ENCODE peak calls at places on chromosomes 7 and 10, in nine cellular contexts. Q is esophagus squamous epithelium, N is BE2C, J is fibroblast of lung, U is endodermal cell, A is ovary, S is foreskin keratinocyte, C is prostate gland, T is A549. G is an unnamed sample.

GRCh38 chr10:118948784-118949183 is 80.7 kb upstream of the NANOS1 start:
- DNase-seq in S (no peak), N (no peak), A (no peak), Q (no peak), U (no peak), J (no peak), C (no peak), T (no peak), G (no peak)

GRCh38 chr7:16271990-16272665 is 149.2 kb downstream of the CRPPA start:
- DNase-seq in C (no peak), U (no peak), T (no peak), Q (no peak), J (no peak), N (no peak), S (peak), A (no peak), G (no peak)

GRCh38 chr10:103757531-103758293 is 97.7 kb downstream of the SH3PXD2A start:
- DNase-seq in A (no peak), S (peak), Q (no peak), C (peak), T (peak), N (no peak), U (peak), J (peak), G (peak)

GRCh38 chr10:110220383-110220782 is 13.0 kb downstream of the MXI1 start:
- DNase-seq in J (no peak), A (no peak), Q (no peak), T (no peak), N (no peak), C (no peak), S (no peak), U (no peak), G (no peak)

GRCh38 chr7:23184709-23185354 is 3.0 kb downstream of the NUP42 start:
- DNase-seq in A (peak), U (peak), J (peak), C (peak), S (peak), T (peak), Q (no peak), N (peak), G (no peak)

GRCh38 chr7:149569025-149569725 is 71.6 kb upstream of the ZNF746 start:
- DNase-seq in Q (no peak), N (no peak), U (peak), C (no peak), T (no peak), S (no peak), A (no peak), J (no peak), G (no peak)

GRCh38 chr10:132185601-132186487 is 904 bp upstream of the DPYSL4 start:
- DNase-seq in A (no peak), Q (no peak), J (peak), N (no peak), U (peak), T (no peak), C (peak), S (no peak), G (no peak)

GRCh38 chr10:80714566-80714965 is 176.9 kb downstream of the SH2D4B start:
- DNase-seq in J (no peak), A (no peak), S (no peak), C (no peak), N (no peak), T (no peak), Q (no peak), U (peak), G (no peak)

GRCh38 chr10:114239117-114239993 is at the start of gene VWA2:
- DNase-seq in T (peak), S (no peak), N (peak), C (peak), Q (no peak), J (no peak), A (no peak), U (peak), G (peak)

GRCh38 chr10:36759111-36759805 is 366.1 kb upstream of the ANKRD30A start:
- DNase-seq in J (peak), T (peak), Q (no peak), S (peak), N (no peak), U (no peak), A (no peak), C (no peak), G (no peak)

GRCh38 chr10:132541601-132542011 is 4.0 kb downstream of the INPP5A start:
- DNase-seq in C (no peak), S (peak), A (peak), J (no peak), N (no peak), U (no peak), T (no peak), Q (no peak), G (no peak)

GRCh38 chr7:102890971-102891692 is 21.7 kb upstream of the LRRC17 start:
- DNase-seq in U (no peak), S (no peak), A (no peak), Q (no peak), C (no peak), N (no peak), T (no peak), J (no peak), G (no peak)

GRCh38 chr10:62960416-62960815 is 144.2 kb upstream of the EGR2 start:
- DNase-seq in U (no peak), S (no peak), J (no peak), N (no peak), A (no peak), Q (no peak), T (no peak), C (no peak), G (no peak)

GRCh38 chr7:151455690-151456089 is 15.7 kb upstream of the CRYGN start:
- DNase-seq in A (no peak), J (no peak), U (no peak), C (no peak), S (no peak), Q (no peak), N (no peak), T (no peak), G (no peak)

GRCh38 chr7:19317461-19317860 is 172.2 kb upstream of the FERD3L start:
- DNase-seq in J (no peak), N (no peak), U (no peak), S (no peak), A (no peak), C (no peak), Q (no peak), T (no peak), G (no peak)

GRCh38 chr7:45161138-45161537 is 3.5 kb downstream of the RAMP3 start:
- DNase-seq in U (no peak), N (no peak), A (no peak), T (no peak), C (no peak), Q (no peak), S (no peak), J (no peak), G (no peak)

GRCh38 chr7:8827329-8827728 is 393.9 kb downstream of the NXPH1 start:
- DNase-seq in T (no peak), A (no peak), N (no peak), U (no peak), S (no peak), Q (no peak), J (no peak), C (no peak), G (no peak)

GRCh38 chr7:158031820-158032424 is 555.7 kb downstream of the PTPRN2 start:
- DNase-seq in A (no peak), U (peak), J (no peak), C (no peak), Q (no peak), N (no peak), T (no peak), S (no peak), G (no peak)

GRCh38 chr10:128852449-128852848 is 614.6 kb upstream of the MGMT start:
- DNase-seq in J (no peak), S (no peak), U (no peak), A (no peak), T (no peak), N (no peak), C (no peak), Q (no peak), G (no peak)

GRCh38 chr7:19851504-19851903 is 78.1 kb upstream of the TMEM196 start:
- DNase-seq in J (no peak), T (no peak), N (no peak), C (no peak), U (no peak), Q (no peak), A (no peak), S (no peak), G (no peak)

GRCh38 chr10:121644501-121644900 is 46.3 kb upstream of the FGFR2 start:
- DNase-seq in U (no peak), A (no peak), N (peak), T (no peak), Q (no peak), J (no peak), S (no peak), C (no peak), G (no peak)

GRCh38 chr10:110919349-110919931 is at the start of gene SHOC2:
- DNase-seq in U (peak), C (peak), A (peak), T (peak), N (peak), J (no peak), Q (peak), S (no peak), G (no peak)

GRCh38 chr7:143416565-143417149 is 8.0 kb upstream of the EPHA1 start:
- DNase-seq in A (no peak), C (peak), Q (no peak), S (peak), T (peak), U (no peak), J (peak), N (no peak), G (peak)

GRCh38 chr10:43137701-43137970 is 609 bp upstream of the CSGALNACT2 start:
- DNase-seq in C (no peak), N (peak), J (peak), A (peak), T (peak), S (peak), U (peak), Q (no peak), G (no peak)

GRCh38 chr10:49592726-49593563 is 17.2 kb upstream of the SLC18A3 start:
- DNase-seq in U (peak), A (peak), C (no peak), N (peak), Q (no peak), J (peak), T (peak), S (peak), G (peak)

GRCh38 chr7:158730383-158731055 is 25.9 kb upstream of the NCAPG2 start:
- DNase-seq in U (no peak), J (peak), C (no peak), S (no peak), Q (no peak), N (no peak), A (no peak), T (no peak), G (no peak)

GRCh38 chr10:93703066-93703465 is 674 bp upstream of the FRA10AC1 start:
- DNase-seq in C (peak), N (no peak), S (no peak), J (peak), A (no peak), T (no peak), Q (no peak), U (no peak), G (no peak)

GRCh38 chr10:97334370-97335175 is at the start of gene FRAT2:
- DNase-seq in S (peak), J (peak), C (peak), A (peak), U (peak), T (peak), Q (peak), N (peak), G (peak)

GRCh38 chr7:30594055-30594539 is 581 bp upstream of the GARS1 start:
- DNase-seq in A (peak), Q (no peak), U (peak), N (peak), S (no peak), J (peak), C (peak), T (peak), G (no peak)

GRCh38 chr10:118669020-118669766 is 73.7 kb upstream of the PRLHR start:
- DNase-seq in U (no peak), N (peak), Q (no peak), C (no peak), J (peak), A (no peak), S (no peak), T (no peak), G (no peak)

GRCh38 chr7:76246804-76247389 is 45.2 kb downstream of the SRRM3 start:
- DNase-seq in J (no peak), A (no peak), N (no peak), C (no peak), Q (no peak), S (no peak), U (no peak), T (no peak), G (no peak)
- TF ChIP-seq CTCF in J (no peak), A (no peak), N (no peak), C (no peak), Q (no peak), S (no peak), U (no peak), T (no peak), G (no peak)

DNA sequence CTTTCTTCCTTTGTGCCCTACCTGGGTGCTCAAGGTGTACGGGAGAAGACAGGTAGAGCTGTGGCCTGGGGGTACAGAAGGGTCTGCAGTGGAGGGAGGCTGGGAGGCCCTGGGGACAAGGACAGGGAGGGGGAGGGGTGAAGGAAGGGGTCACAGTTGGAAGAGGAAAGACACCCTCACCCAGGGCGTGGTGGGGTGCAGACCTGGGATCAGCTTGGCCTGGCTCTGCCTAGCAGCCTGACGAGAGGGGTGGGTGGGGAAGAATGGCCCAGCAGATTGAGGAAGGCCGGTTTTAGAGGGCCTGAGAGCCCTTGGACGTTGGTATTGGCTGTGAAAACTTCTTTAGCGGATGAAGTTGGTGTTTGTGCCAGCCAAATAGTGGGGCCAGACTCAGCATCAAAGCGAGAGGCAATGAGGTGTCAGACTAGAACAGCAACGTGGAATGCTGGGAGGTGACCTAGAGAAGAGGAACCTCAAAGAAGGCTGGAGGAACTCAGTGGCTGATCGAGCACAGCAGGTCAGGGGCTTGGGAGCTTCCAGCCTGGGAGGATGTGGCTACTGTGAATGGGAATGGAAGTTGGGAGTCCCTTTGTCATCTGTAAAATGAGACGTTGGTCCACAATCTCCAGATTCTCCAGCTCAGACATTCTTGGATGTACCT is 18.1 kb upstream of the TRIM8 start:
- DNase-seq in N (no peak), A (no peak), C (no peak), U (peak), J (no peak), Q (no peak), S (no peak), T (no peak), G (no peak)
- TF ChIP-seq CTCF in N (no peak), A (no peak), C (no peak), U (no peak), J (no peak), Q (no peak), S (no peak), T (no peak), G (no peak)

GRCh38 chr10:124827474-124827873 is 25.9 kb downstream of the ABRAXAS2 start:
- DNase-seq in N (no peak), U (no peak), A (no peak), S (no peak), T (peak), J (peak), C (no peak), Q (no peak), G (peak)
- TF ChIP-seq CTCF in N (peak), U (peak), A (peak), S (peak), T (peak), J (peak), C (peak), Q (peak), G (peak)

DNA sequence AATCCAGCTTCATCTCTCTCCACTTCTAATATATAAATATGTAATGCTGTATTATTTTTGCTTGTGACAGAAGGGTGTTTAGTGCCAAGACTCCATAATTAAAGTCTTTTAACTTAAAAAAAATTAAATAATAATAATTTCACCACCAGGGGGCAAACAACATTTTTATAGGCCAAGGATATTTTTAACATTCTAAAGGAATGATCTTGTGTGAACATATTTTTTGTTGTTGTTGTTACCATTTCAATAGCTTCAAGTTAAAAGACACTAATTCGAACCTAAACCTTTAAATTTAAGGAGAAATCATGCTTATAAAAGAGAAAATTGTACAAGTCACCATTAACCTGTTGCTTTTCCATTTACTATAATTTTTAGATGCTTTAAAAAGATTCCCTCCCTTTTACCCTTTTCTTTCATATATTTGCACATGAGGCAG is 7.5 kb upstream of the DNAJC1 start:
- DNase-seq in T (no peak), U (no peak), S (no peak), A (no peak), N (no peak), J (peak), Q (no peak), C (no peak), G (no peak)
- TF ChIP-seq CTCF in T (peak), U (peak), S (peak), A (no peak), N (peak), J (no peak), Q (peak), C (peak), G (peak)